ENCODE peak calls at places on chromosomes 12 and 14, in four cellular contexts. R is adipocyte, P is NCI-H1105, Y is Daoy. W is an unnamed sample.

GRCh38 chr14:54252072-54252730 is 144.6 kb upstream of the CDKN3 start:
- DNase-seq in P (no peak), R (peak; percentile 54), Y (peak; percentile 89), W (no peak)

GRCh38 chr14:24398298-24398942 is 383 bp upstream of the NYNRIN start:
- DNase-seq in P (no peak), R (no peak), Y (no peak), W (peak; percentile 85)

GRCh38 chr14:22296722-22297121 is 292.3 kb downstream of the DAD1 start:
- DNase-seq in P (no peak), Y (peak; percentile 69), R (peak; percentile 52), W (peak; percentile 24)

GRCh38 chr12:42135264-42135814 is 9.3 kb downstream of the GXYLT1 start:
- DNase-seq in Y (no peak), R (peak; percentile 89), P (no peak), W (no peak)

GRCh38 chr14:24055971-24056799 is 4.4 kb downstream of the CARMIL3 start:
- DNase-seq in R (no peak), Y (no peak), P (no peak), W (no peak)

GRCh38 chr14:93970589-93970966 is 5.8 kb downstream of the ASB2 start:
- DNase-seq in R (no peak), P (peak; percentile 7), Y (peak; percentile 51), W (peak; percentile 46)

GRCh38 chr12:47860279-47860841 is 40.7 kb upstream of the HDAC7 start:
- DNase-seq in P (no peak), Y (no peak), R (no peak), W (no peak)

GRCh38 chr12:53105256-53105655 is 2.0 kb downstream of the SOAT2 start:
- DNase-seq in Y (no peak), R (no peak), P (no peak), W (no peak)

GRCh38 chr12:129839679-129840078 is 64.1 kb downstream of the TMEM132D start:
- DNase-seq in P (no peak), R (no peak), Y (peak; percentile 91), W (no peak)

GRCh38 chr14:86372402-86372801 is 842.5 kb downstream of the FLRT2 start:
- DNase-seq in R (no peak), Y (no peak), P (no peak), W (no peak)

GRCh38 chr12:128843538-128843937 is 9.7 kb upstream of the GLT1D1 start:
- DNase-seq in R (no peak), Y (no peak), P (no peak), W (no peak)

GRCh38 chr12:79367016-79367575 is 323.7 kb downstream of the PAWR start:
- DNase-seq in P (peak; percentile 33), R (no peak), Y (no peak), W (no peak)

GRCh38 chr14:104181761-104182530 is 43.6 kb downstream of the KIF26A start:
- DNase-seq in Y (peak; percentile 75), P (no peak), R (no peak), W (no peak)

GRCh38 chr12:98738002-98738401 is 92.9 kb downstream of the APAF1 start:
- DNase-seq in Y (no peak), P (no peak), R (no peak), W (no peak)

GRCh38 chr12:6428326-6428725 is 16.4 kb upstream of the CD27 start:
- DNase-seq in R (no peak), Y (no peak), P (no peak), W (no peak)

GRCh38 chr12:92539966-92540791 is 162.6 kb upstream of the PLEKHG7 start:
- DNase-seq in Y (peak; percentile 17), P (no peak), R (no peak), W (peak; percentile 41)

GRCh38 chr12:5808956-5809355 is 136.1 kb downstream of the ANO2 start:
- DNase-seq in P (no peak), R (peak; percentile 66), Y (peak; percentile 97), W (no peak)

GRCh38 chr12:24902521-24903304 is 46.2 kb downstream of the BCAT1 start:
- DNase-seq in R (peak; percentile 72), P (no peak), Y (peak; percentile 17), W (peak; percentile 79)

GRCh38 chr14:65784574-65784973 is 372.0 kb downstream of the FUT8 start:
- DNase-seq in P (no peak), Y (no peak), R (no peak), W (no peak)

GRCh38 chr12:3728686-3729085 is 24.2 kb downstream of the CRACR2A start:
- DNase-seq in R (no peak), P (no peak), Y (no peak), W (no peak)

GRCh38 chr14:61461808-61462275 is 140.5 kb downstream of the PRKCH start:
- DNase-seq in R (peak; percentile 90), Y (peak; percentile 72), P (peak; percentile 68), W (peak; percentile 80)

GRCh38 chr12:49961111-49961922 is at the start of gene AQP5:
- DNase-seq in Y (no peak), P (no peak), R (peak; percentile 24), W (peak; percentile 64)

GRCh38 chr12:25424186-25424854 is 128.8 kb downstream of the LMNTD1 start:
- DNase-seq in P (no peak), Y (no peak), R (peak; percentile 25), W (no peak)

GRCh38 chr12:92363295-92364146 is 217.9 kb upstream of the BTG1 start:
- DNase-seq in P (no peak), Y (peak; percentile 42), R (peak; percentile 43), W (peak; percentile 2)

GRCh38 chr14:90592655-90593054 is 195.8 kb downstream of the CALM1 start:
- DNase-seq in R (no peak), P (no peak), Y (no peak), W (no peak)

GRCh38 chr14:33799705-33800269 is 151.1 kb downstream of the EGLN3 start:
- DNase-seq in P (no peak), Y (no peak), R (no peak), W (no peak)